ENCODE peak calls at places on chromosomes 6 and 20, in eight cellular contexts. R is stomach, E is HepG2, X is sigmoid colon, A is GM23338, K is HCT116, Y is breast epithelium, S is upper lobe of left lung. F is an unnamed sample.

GRCh38 chr6:107237992-107238660 is 122.8 kb upstream of the BEND3 start:
- DNase-seq in Y (no peak), R (no peak), S (no peak), A (no peak), E (no peak), K (no peak), X (no peak), F (no peak)

GRCh38 chr6:97497713-97498331 is 214.8 kb upstream of the MMS22L start:
- DNase-seq in R (peak; percentile 62), E (peak; percentile 59), Y (peak; percentile 57), S (no peak), K (peak; percentile 49), A (peak; percentile 85), X (no peak), F (peak; percentile 16)

GRCh38 chr6:128438311-128438916 is 82.0 kb downstream of the PTPRK start:
- DNase-seq in R (no peak), A (peak; percentile 21), S (no peak), Y (no peak), X (no peak), K (no peak), E (no peak), F (no peak)

GRCh38 chr6:90911600-90911999 is 324.7 kb upstream of the MAP3K7 start:
- DNase-seq in E (no peak), Y (no peak), A (no peak), S (no peak), K (no peak), R (no peak), X (no peak), F (no peak)

GRCh38 chr6:90319044-90319443 is 22.4 kb upstream of the BACH2 start:
- DNase-seq in S (no peak), R (no peak), X (no peak), E (no peak), A (no peak), K (no peak), Y (no peak), F (no peak)

GRCh38 chr6:16273266-16273665 is 34.9 kb downstream of the GMPR start:
- DNase-seq in Y (no peak), A (no peak), S (no peak), R (no peak), K (no peak), E (no peak), X (no peak), F (no peak)

GRCh38 chr6:2110504-2110903 is 134.9 kb downstream of the GMDS start:
- DNase-seq in X (no peak), Y (no peak), A (no peak), S (no peak), R (no peak), K (no peak), E (no peak), F (no peak)

GRCh38 chr6:25218346-25218745 is 60.8 kb upstream of the CARMIL1 start:
- DNase-seq in X (no peak), E (no peak), S (peak; percentile 82), R (no peak), K (no peak), A (no peak), Y (no peak), F (no peak)

GRCh38 chr6:151229401-151230276 is 10.1 kb upstream of the AKAP12 start:
- DNase-seq in E (no peak), Y (no peak), K (no peak), X (no peak), R (no peak), A (peak; percentile 71), S (no peak), F (no peak)

GRCh38 chr20:5652626-5653573 is 97.3 kb upstream of the SHLD1 start:
- DNase-seq in Y (no peak), A (no peak), E (no peak), R (no peak), S (no peak), X (no peak), K (no peak), F (peak; percentile 46)

GRCh38 chr6:105733556-105734162 is 330.8 kb upstream of the PREP start:
- DNase-seq in K (peak; percentile 41), E (peak; percentile 5), Y (no peak), A (peak; percentile 79), X (no peak), S (no peak), R (no peak), F (no peak)
- TF ChIP-seq CTCF in K (peak; percentile 80), E (peak; percentile 39), Y (peak; percentile 25), A (peak; percentile 52), X (no peak), S (peak; percentile 29), R (no peak), F (peak; percentile 24)

GRCh38 chr6:33118525-33119123 is 42.8 kb downstream of the HLA-DPB1 start:
- DNase-seq in X (no peak), R (no peak), K (peak; percentile 46), S (no peak), Y (no peak), A (peak; percentile 80), E (peak; percentile 66), F (peak; percentile 35)
- H3K4me3 ChIP-seq in X (no peak overlapping the region), R (no peak overlapping the region), K (no peak overlapping the region), S (no peak overlapping the region), Y (no peak overlapping the region), A (peak overlapping the region; percentile 90), E (no peak overlapping the region), F (no peak overlapping the region)

GRCh38 chr20:46741924-46742692 is 32.7 kb downstream of the SLC2A10 start:
- DNase-seq in R (no peak), E (no peak), Y (no peak), K (no peak), X (no peak), S (no peak), A (peak; percentile 17), F (no peak)
- TF ChIP-seq POLR2AphosphoS5 in R (no peak), E (no peak), Y (no peak), K (no peak), X (no peak), S (no peak), A (no peak), F (no peak)

GRCh38 chr6:42175860-42176259 is 2.7 kb downstream of the GUCA1A start:
- DNase-seq in X (no peak), K (peak; percentile 19), R (no peak), E (peak; percentile 29), S (no peak), Y (no peak), A (peak; percentile 82), F (no peak)
- TF ChIP-seq CTCF in X (no peak), K (peak; percentile 67), R (no peak), E (peak; percentile 50), S (no peak), Y (no peak), A (peak; percentile 86), F (no peak)

DNA sequence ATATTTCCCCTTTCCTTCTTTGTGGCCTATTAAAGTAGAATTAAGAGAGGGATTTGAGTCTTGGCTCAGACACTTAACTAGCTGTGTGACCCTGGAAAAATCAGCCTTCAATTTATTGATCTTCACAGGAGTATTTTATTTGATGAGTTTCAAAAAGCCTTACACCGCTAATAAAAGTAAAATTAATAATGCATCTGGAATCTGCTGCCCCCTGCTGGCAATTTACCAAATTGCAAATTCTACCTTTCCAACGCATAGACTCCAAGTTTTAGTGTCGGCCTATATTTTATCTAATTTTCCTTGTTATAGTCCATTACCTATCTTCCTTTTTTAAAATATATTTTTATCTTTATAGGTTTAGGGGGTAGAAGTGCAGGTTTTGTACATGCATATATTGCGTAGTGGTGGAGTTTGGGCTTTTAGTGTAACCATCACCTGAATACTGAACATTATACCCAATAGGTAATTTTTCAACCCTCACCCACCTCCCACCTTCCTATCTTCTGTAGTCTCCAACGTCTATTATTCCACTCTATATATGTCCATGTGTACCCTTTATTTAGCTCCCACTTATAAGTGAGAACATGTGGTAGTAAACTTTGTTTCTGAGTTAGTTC is 46.3 kb downstream of the GOPC start:
- DNase-seq in K (no peak), X (no peak), A (peak; percentile 40), E (peak; percentile 27), Y (no peak), R (peak; percentile 66), S (no peak), F (peak; percentile 11)
- H3K4me3 ChIP-seq in K (no peak overlapping the region), X (no peak overlapping the region), A (no peak overlapping the region), E (no peak overlapping the region), Y (no peak overlapping the region), R (no peak overlapping the region), S (no peak overlapping the region), F (no peak overlapping the region)

DNA sequence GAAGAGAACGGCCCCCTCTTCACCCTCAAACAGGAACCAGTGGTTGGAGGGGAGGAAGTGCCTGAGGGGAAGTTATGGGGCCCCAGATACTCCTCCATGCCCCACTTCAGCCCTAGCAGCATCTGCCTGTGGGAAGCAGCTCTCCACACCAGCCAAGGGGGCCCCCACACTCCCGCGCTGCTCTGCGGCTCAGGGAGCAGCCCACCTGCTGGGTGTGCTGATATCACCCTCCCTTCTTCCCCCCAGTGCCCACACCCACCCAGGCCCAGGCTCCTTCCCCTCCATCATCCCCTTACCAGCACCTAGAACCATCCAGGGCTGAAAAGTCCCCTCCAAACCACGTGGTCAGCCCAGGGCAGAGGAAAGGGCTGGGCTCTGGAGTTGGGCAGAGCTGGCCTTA is 519 bp downstream of the LST1 start:
- DNase-seq in X (no peak), A (no peak), R (no peak), E (no peak), K (no peak), S (peak; percentile 75), Y (no peak), F (peak; percentile 95)
- TF ChIP-seq POLR2AphosphoS5 in X (no peak), A (no peak), R (no peak), E (no peak), K (no peak), S (no peak), Y (no peak), F (peak; percentile 92)

GRCh38 chr6:52696418-52696817 is 25.5 kb downstream of the TMEM14A start:
- DNase-seq in E (no peak), R (no peak), A (no peak), Y (no peak), K (no peak), S (no peak), X (no peak), F (no peak)

GRCh38 chr6:52693777-52694176 is 22.9 kb downstream of the TMEM14A start:
- DNase-seq in X (no peak), E (no peak), A (no peak), S (no peak), R (no peak), Y (no peak), K (no peak), F (no peak)

GRCh38 chr6:52694404-52694803 is 23.5 kb downstream of the TMEM14A start:
- DNase-seq in X (no peak), E (no peak), S (no peak), Y (no peak), R (no peak), K (no peak), A (no peak), F (no peak)

DNA sequence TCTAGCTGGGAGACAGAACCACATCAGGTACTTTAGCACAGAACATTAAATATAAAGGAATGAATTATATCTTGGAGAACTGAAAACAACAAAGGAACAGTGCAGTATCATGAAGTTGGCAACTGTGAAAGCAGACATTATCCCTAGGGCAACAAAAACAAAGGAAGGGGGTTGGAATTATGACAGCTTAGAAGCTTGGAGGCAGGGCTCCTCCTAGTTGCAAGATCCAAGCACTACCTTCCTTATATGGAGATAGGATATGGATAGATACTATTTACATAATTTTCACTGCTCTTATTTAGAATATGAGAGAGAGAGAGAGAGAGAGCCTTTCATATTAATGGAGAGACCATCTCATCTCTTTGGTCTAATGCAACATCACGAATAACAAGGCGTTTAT is 27.0 kb downstream of the TMEM14A start:
- DNase-seq in A (peak; percentile 55), K (no peak), R (no peak), S (no peak), Y (no peak), E (no peak), X (no peak), F (no peak)
- TF ChIP-seq CTCF in A (peak; percentile 29), K (no peak), R (no peak), S (no peak), Y (no peak), E (no peak), X (no peak), F (no peak)